ENCODE peak calls at places on chromosomes 7 and 10, in five cellular contexts. T is tibial nerve, N is ACHN, O is cardiac septum, G is NCI-H460. W is an unnamed sample.

GRCh38 chr7:2851499-2851898 is 7.4 kb upstream of the GNA12 start:
- DNase-seq in G (no peak), O (peak), N (no peak), T (no peak), W (no peak)

GRCh38 chr7:117283371-117283770 is 39.5 kb downstream of the WNT2 start:
- DNase-seq in N (no peak), T (no peak), O (no peak), G (no peak), W (no peak)

GRCh38 chr10:50281210-50281966 is 30.1 kb upstream of the ASAH2 start:
- DNase-seq in O (no peak), N (no peak), T (no peak), G (no peak), W (no peak)

GRCh38 chr7:100649826-100650565 is 6.3 kb downstream of the ACTL6B start:
- DNase-seq in T (no peak), N (no peak), O (no peak), G (no peak), W (no peak)

GRCh38 chr10:63670291-63670898 is 149.2 kb downstream of the REEP3 start:
- DNase-seq in T (no peak), O (no peak), G (no peak), N (no peak), W (no peak)

GRCh38 chr7:48089415-48089975 is 430 bp downstream of the UPP1 start:
- DNase-seq in G (no peak), T (no peak), N (peak), O (no peak), W (peak)

GRCh38 chr10:80161321-80162084 is 29.0 kb downstream of the PLAC9 start:
- DNase-seq in N (peak), T (no peak), O (no peak), G (no peak), W (no peak)

GRCh38 chr10:78830062-78830974 is 238.4 kb upstream of the ZMIZ1 start:
- DNase-seq in O (no peak), T (no peak), N (no peak), G (no peak), W (no peak)

GRCh38 chr7:101941481-101942383 is 124.3 kb downstream of the CUX1 start:
- DNase-seq in G (peak), N (peak), T (no peak), O (no peak), W (no peak)

GRCh38 chr10:29028486-29028885 is 260.4 kb upstream of the LYZL1 start:
- DNase-seq in N (no peak), O (no peak), T (no peak), G (no peak), W (no peak)

GRCh38 chr10:31936933-31937332 is 8.3 kb upstream of the ARHGAP12 start:
- DNase-seq in O (no peak), G (no peak), N (no peak), T (no peak), W (no peak)

GRCh38 chr7:77684030-77684429 is 12.2 kb upstream of the RSBN1L start:
- DNase-seq in N (no peak), T (peak), O (no peak), G (peak), W (no peak)

GRCh38 chr10:14801693-14802092 is 27.0 kb upstream of the FAM107B start:
- DNase-seq in G (no peak), O (no peak), N (no peak), T (no peak), W (no peak)

GRCh38 chr7:108448777-108449576 is 7.3 kb downstream of the NRCAM start:
- DNase-seq in O (no peak), T (no peak), G (no peak), N (no peak), W (no peak)

GRCh38 chr7:969403-969802 is 5.9 kb downstream of the COX19 start:
- DNase-seq in T (no peak), N (no peak), O (no peak), G (no peak), W (no peak)

GRCh38 chr7:44173911-44174693 is 15.1 kb downstream of the GCK start:
- DNase-seq in G (no peak), N (no peak), O (no peak), T (no peak), W (no peak)

GRCh38 chr7:79778786-79779382 is 325.4 kb upstream of the MAGI2 start:
- DNase-seq in T (no peak), N (no peak), G (no peak), O (no peak), W (no peak)

GRCh38 chr10:120432209-120432608 is 24.8 kb upstream of the PLPP4 start:
- DNase-seq in O (no peak), N (no peak), T (no peak), G (no peak), W (no peak)

GRCh38 chr7:151167197-151167911 is at the start of gene GBX1:
- DNase-seq in O (no peak), G (no peak), T (no peak), N (peak), W (no peak)

GRCh38 chr10:5556576-5556975 is 31.8 kb downstream of the CALML3 start:
- DNase-seq in G (no peak), O (no peak), N (no peak), T (peak), W (no peak)

GRCh38 chr10:49395741-49396665 is at the start of gene DRGX:
- DNase-seq in T (no peak), O (no peak), G (no peak), N (no peak), W (no peak)

GRCh38 chr7:91993976-91994375 is 53.3 kb downstream of the AKAP9 start:
- DNase-seq in N (no peak), T (no peak), O (no peak), G (no peak), W (no peak)